ENCODE peak calls at places on chromosome 7, in four cellular contexts. B is CD8-positive, alpha-beta T cell; S is upper lobe of right lung; J is M059J. Q is an unnamed sample.

GRCh38 chr7:70569335-70569819 is 562.6 kb upstream of the GALNT17 start:
- DNase-seq in S (no peak), J (peak; percentile 20), B (no peak), Q (no peak)

GRCh38 chr7:16028103-16028502 is 341.6 kb upstream of the MEOX2 start:
- DNase-seq in B (no peak), J (peak; percentile 94), S (no peak), Q (peak; percentile 83)

GRCh38 chr7:50658696-50659095 is 93.5 kb upstream of the DDC start:
- DNase-seq in S (no peak), J (no peak), B (no peak), Q (no peak)

GRCh38 chr7:132655071-132655761 is 78.9 kb upstream of the PLXNA4 start:
- DNase-seq in J (no peak), S (no peak), B (peak; percentile 67), Q (no peak)

GRCh38 chr7:98399462-98399861 is 1.4 kb downstream of the BAIAP2L1 start:
- DNase-seq in B (no peak), J (peak; percentile 27), S (no peak), Q (no peak)

GRCh38 chr7:128209229-128210035 is 31.6 kb upstream of the LEP start:
- DNase-seq in S (peak; percentile 78), J (peak; percentile 69), B (peak; percentile 81), Q (peak; percentile 63)

GRCh38 chr7:118918556-118918955 is 694.1 kb downstream of the ANKRD7 start:
- DNase-seq in B (no peak), J (peak; percentile 0), S (no peak), Q (peak; percentile 10)

GRCh38 chr7:116998567-116998966 is 45.3 kb downstream of the ST7 start:
- DNase-seq in B (no peak), J (peak; percentile 16), S (no peak), Q (no peak)

GRCh38 chr7:28088032-28088431 is 92.6 kb downstream of the JAZF1 start:
- DNase-seq in J (no peak), S (no peak), B (no peak), Q (no peak)

GRCh38 chr7:73582664-73583202 is 4.4 kb upstream of the TBL2 start:
- DNase-seq in J (no peak), S (no peak), B (no peak), Q (no peak)

GRCh38 chr7:5692112-5692844 is 89.2 kb downstream of the RNF216 start:
- DNase-seq in B (no peak), J (peak; percentile 96), S (no peak), Q (peak; percentile 94)

GRCh38 chr7:123798527-123799188 is 46.3 kb upstream of the HYAL4 start:
- DNase-seq in S (no peak), J (peak; percentile 11), B (no peak), Q (peak; percentile 17)

GRCh38 chr7:112692333-112692732 is 97.9 kb downstream of the TMEM168 start:
- DNase-seq in B (no peak), J (no peak), S (no peak), Q (no peak)

GRCh38 chr7:26144681-26145080 is 7.3 kb upstream of the NFE2L3 start:
- DNase-seq in J (no peak), B (no peak), S (no peak), Q (no peak)

GRCh38 chr7:22356010-22356854 is 722 bp downstream of the RAPGEF5 start:
- DNase-seq in S (peak; percentile 71), J (no peak), B (no peak), Q (no peak)

GRCh38 chr7:37916017-37916672 is 472 bp downstream of the SFRP4 start:
- DNase-seq in S (peak; percentile 66), J (peak; percentile 31), B (no peak), Q (no peak)